ENCODE peak calls at places on chromosomes 16 and 17, in seven cellular contexts. S is HCT116, F is astrocyte, G is HFFc6, N is glutamatergic neuron, H is dorsolateral prefrontal cortex, I is GM20000. M is an unnamed sample.

GRCh38 chr16:70380205-70380918 is 33.7 kb downstream of the DDX19A start:
- DNase-seq in S (no peak), F (peak), G (peak), N (peak), H (peak), I (peak), M (peak)

GRCh38 chr16:12801511-12802042 is 2.1 kb downstream of the CPPED1 start:
- DNase-seq in S (no peak), F (peak), G (peak), N (no peak), H (no peak), I (peak), M (peak)

GRCh38 chr17:45110676-45111611 is 21.4 kb downstream of the PLCD3 start:
- DNase-seq in S (no peak), F (peak), G (no peak), N (no peak), H (peak), I (no peak), M (no peak)

GRCh38 chr17:80984749-80985148 is 6.9 kb upstream of the CHMP6 start:
- DNase-seq in S (peak), F (peak), G (peak), N (no peak), H (no peak), I (no peak), M (no peak)

GRCh38 chr16:57043248-57043647 is 49.1 kb upstream of the CPNE2 start:
- DNase-seq in S (no peak), F (no peak), G (no peak), N (no peak), H (no peak), I (no peak), M (no peak)

GRCh38 chr16:11909653-11910551 is 5.9 kb downstream of the GSPT1 start:
- DNase-seq in S (no peak), F (peak), G (peak), N (no peak), H (no peak), I (no peak), M (no peak)

GRCh38 chr16:67357561-67357960 is 30.9 kb downstream of the LRRC36 start:
- DNase-seq in S (no peak), F (no peak), G (no peak), N (no peak), H (no peak), I (no peak), M (no peak)

GRCh38 chr17:15516150-15516549 is 47.1 kb downstream of the TVP23C start:
- DNase-seq in S (no peak), F (peak), G (peak), N (no peak), H (no peak), I (no peak), M (no peak)

GRCh38 chr16:50547340-50547865 is 793 bp upstream of the NKD1 start:
- DNase-seq in S (peak), F (no peak), G (no peak), N (peak), H (peak), I (peak), M (peak)

GRCh38 chr17:81383504-81384421 is 11.5 kb upstream of the BAHCC1 start:
- DNase-seq in S (no peak), F (no peak), G (no peak), N (no peak), H (no peak), I (no peak), M (no peak)

GRCh38 chr17:50548831-50549230 is 1.9 kb downstream of the SPATA20 start:
- DNase-seq in S (no peak), F (no peak), G (no peak), N (no peak), H (no peak), I (no peak), M (no peak)

GRCh38 chr17:42311240-42312034 is 23.1 kb downstream of the STAT5A start:
- DNase-seq in S (no peak), F (peak), G (peak), N (peak), H (peak), I (no peak), M (no peak)

GRCh38 chr17:17235212-17236174 is 1.5 kb downstream of the FLCN start:
- DNase-seq in S (no peak), F (peak), G (peak), N (no peak), H (no peak), I (no peak), M (no peak)

GRCh38 chr17:63066158-63066808 is 100.2 kb downstream of the TANC2 start:
- DNase-seq in S (no peak), F (no peak), G (no peak), N (no peak), H (no peak), I (no peak), M (no peak)

GRCh38 chr16:505479-506245 is 21.9 kb upstream of the CAPN15 start:
- DNase-seq in S (no peak), F (no peak), G (no peak), N (no peak), H (peak), I (no peak), M (no peak)

GRCh38 chr16:2015117-2015946 is 4.3 kb upstream of the NPW start:
- DNase-seq in S (peak), F (no peak), G (no peak), N (no peak), H (no peak), I (no peak), M (no peak)

GRCh38 chr17:43371227-43371821 is 27.5 kb upstream of the ARL4D start:
- DNase-seq in S (no peak), F (no peak), G (no peak), N (no peak), H (no peak), I (no peak), M (no peak)

GRCh38 chr17:43366809-43367587 is 31.8 kb upstream of the ARL4D start:
- DNase-seq in S (no peak), F (peak), G (no peak), N (no peak), H (no peak), I (no peak), M (no peak)

GRCh38 chr17:43367588-43368242 is 31.1 kb upstream of the ARL4D start:
- DNase-seq in S (peak), F (peak), G (peak), N (no peak), H (no peak), I (peak), M (peak)

GRCh38 chr17:43369986-43370385 is 28.8 kb upstream of the ARL4D start:
- DNase-seq in S (no peak), F (no peak), G (no peak), N (no peak), H (no peak), I (no peak), M (no peak)

GRCh38 chr17:43368740-43369506 is 29.9 kb upstream of the ARL4D start:
- DNase-seq in S (peak), F (peak), G (peak), N (peak), H (peak), I (peak), M (peak)
- TF ChIP-seq CTCF in S (no peak), F (no peak), G (no peak), N (no peak), H (peak), I (peak), M (peak)

GRCh38 chr17:75325827-75326586 is 36.8 kb upstream of the SLC25A19 start:
- DNase-seq in S (no peak), F (peak), G (peak), N (no peak), H (no peak), I (no peak), M (no peak)
- TF ChIP-seq CTCF in S (no peak), F (no peak), G (no peak), N (no peak), H (no peak), I (no peak), M (no peak)

GRCh38 chr17:29251969-29252866 is 5.6 kb downstream of the CRYBA1 start:
- DNase-seq in S (no peak), F (peak), G (peak), N (no peak), H (no peak), I (peak), M (peak)
- TF ChIP-seq CTCF in S (peak), F (peak), G (peak), N (peak), H (peak), I (no peak), M (peak)

GRCh38 chr16:84502075-84502474 is 2.4 kb downstream of the MEAK7 start:
- DNase-seq in S (no peak), F (no peak), G (no peak), N (no peak), H (no peak), I (no peak), M (no peak)

GRCh38 chr16:84503751-84504395 is 586 bp downstream of the MEAK7 start:
- DNase-seq in S (no peak), F (peak), G (peak), N (no peak), H (no peak), I (no peak), M (no peak)

GRCh38 chr16:84505249-84506156 is 1.0 kb upstream of the MEAK7 start:
- DNase-seq in S (no peak), F (no peak), G (no peak), N (no peak), H (no peak), I (no peak), M (no peak)

GRCh38 chr16:84502581-84502980 is 1.9 kb downstream of the MEAK7 start:
- DNase-seq in S (no peak), F (peak), G (peak), N (no peak), H (no peak), I (no peak), M (no peak)

GRCh38 chr16:84504420-84505248 is at the start of gene MEAK7:
- DNase-seq in S (peak), F (peak), G (peak), N (peak), H (peak), I (peak), M (peak)
- TF ChIP-seq CTCF in S (no peak), F (no peak), G (no peak), N (no peak), H (peak), I (no peak), M (peak)

GRCh38 chr17:1899403-1900000 is 69.7 kb downstream of the RPA1 start:
- DNase-seq in S (no peak), F (no peak), G (no peak), N (no peak), H (no peak), I (no peak), M (no peak)
- TF ChIP-seq CTCF in S (no peak), F (peak), G (peak), N (peak), H (no peak), I (no peak), M (no peak)

GRCh38 chr16:87391324-87391949 is 699 bp upstream of the MAP1LC3B start:
- DNase-seq in S (no peak), F (no peak), G (no peak), N (peak), H (no peak), I (no peak), M (no peak)

GRCh38 chr16:87395181-87395842 is 3.2 kb downstream of the MAP1LC3B start:
- DNase-seq in S (no peak), F (no peak), G (no peak), N (no peak), H (no peak), I (no peak), M (no peak)

GRCh38 chr16:87391950-87392822 is at the start of gene MAP1LC3B:
- DNase-seq in S (peak), F (peak), G (peak), N (peak), H (peak), I (peak), M (peak)

GRCh38 chr16:87393680-87394055 is 1.5 kb downstream of the MAP1LC3B start:
- DNase-seq in S (no peak), F (no peak), G (no peak), N (no peak), H (no peak), I (no peak), M (no peak)

GRCh38 chr16:87392823-87393679 is 915 bp downstream of the MAP1LC3B start:
- DNase-seq in S (no peak), F (peak), G (peak), N (peak), H (no peak), I (peak), M (no peak)
- TF ChIP-seq CTCF in S (no peak), F (no peak), G (no peak), N (no peak), H (peak), I (no peak), M (peak)

DNA sequence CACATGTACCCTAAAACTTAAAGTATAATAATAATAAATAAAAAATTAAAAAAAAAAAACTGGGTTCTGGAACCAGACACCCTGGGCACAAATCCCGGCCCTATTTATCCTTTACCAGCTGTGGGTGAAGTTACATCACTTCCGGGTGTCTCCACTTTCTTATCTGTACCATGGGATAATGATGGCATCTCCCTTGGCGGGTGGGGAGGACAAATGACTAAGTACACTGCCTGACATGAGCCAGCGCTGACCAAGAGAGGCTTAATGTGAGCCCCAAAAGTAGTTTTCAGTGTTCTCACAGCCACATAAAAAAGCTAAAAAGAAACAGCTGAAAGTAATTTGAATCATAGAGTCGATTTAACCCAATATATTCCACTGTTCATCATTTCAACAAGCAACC is 424.9 kb downstream of the SOX9 start:
- DNase-seq in S (no peak), F (no peak), G (peak), N (no peak), H (no peak), I (no peak), M (no peak)
- TF ChIP-seq CTCF in S (no peak), F (no peak), G (no peak), N (no peak), H (no peak), I (no peak), M (no peak)

GRCh38 chr17:28811594-28812135 is 30.9 kb downstream of the FAM222B start:
- DNase-seq in S (peak), F (peak), G (peak), N (no peak), H (no peak), I (peak), M (peak)
- TF ChIP-seq CTCF in S (no peak), F (no peak), G (no peak), N (no peak), H (no peak), I (no peak), M (no peak)

M was measured in GM13977.